ENCODE peak calls at places on chromosomes 16 and 17, in six cellular contexts. Q is neural crest cell; C is endothelial cell; Y is EH; N is stimulated activated CD4-positive, alpha-beta T cell treated with anti-CD3 and anti-CD28 coated beads, Interleukin-1b, Interleukin-23, amount 100 ng/mL, for 24 hours; Z is cardiac muscle cell. M is an unnamed sample.

GRCh38 chr16:50696575-50697420 is 3.4 kb downstream of the NOD2 start:
- DNase-seq in Z (peak), Y (peak), C (no peak), Q (no peak), N (no peak), M (no peak)

GRCh38 chr16:30984669-30985400 is at the start of gene HSD3B7:
- DNase-seq in Z (peak), Y (peak), C (peak), Q (peak), N (peak), M (peak)

GRCh38 chr16:10744370-10745030 is 858 bp downstream of the NUBP1 start:
- DNase-seq in Z (no peak), Q (no peak), N (no peak), Y (peak), C (no peak), M (peak)

GRCh38 chr17:57864273-57864672 is 14.4 kb upstream of the MRPS23 start:
- DNase-seq in Z (no peak), Y (no peak), Q (no peak), C (no peak), N (no peak), M (no peak)

GRCh38 chr17:35765086-35765710 is 4.5 kb downstream of the C17orf50 start:
- DNase-seq in N (no peak), Z (no peak), Q (no peak), C (no peak), Y (peak), M (no peak)

GRCh38 chr16:10226672-10227306 is 44.6 kb upstream of the GRIN2A start:
- DNase-seq in Q (no peak), C (no peak), N (no peak), Z (no peak), Y (no peak), M (no peak)

GRCh38 chr17:50558955-50559614 is 1.4 kb upstream of the CACNA1G start:
- DNase-seq in Y (no peak), C (no peak), Q (no peak), Z (no peak), N (no peak), M (peak)

GRCh38 chr16:78494674-78495073 is 395.2 kb downstream of the WWOX start:
- DNase-seq in Z (no peak), Q (no peak), N (no peak), Y (no peak), C (no peak), M (no peak)

M was measured in NT2/D1.